ENCODE peak calls at places on chromosomes 1 and 21, in six cellular contexts. C is central memory CD4-positive, alpha-beta T cell; M is AG10803; K is activated CD4-positive, alpha-beta T cell treated with anti-CD3 and anti-CD28 coated beads, Interleukin-2, amount 50 U/mL, for 4 hours; N is GM04504; Z is DND-41. E is an unnamed sample.

GRCh38 chr1:246569248-246570238 is 3.3 kb downstream of the CNST start:
- DNase-seq in C (peak; percentile 65), M (peak; percentile 38), K (no peak), N (peak; percentile 27), Z (no peak), E (peak; percentile 18)

GRCh38 chr1:49026230-49026811 is 249.6 kb upstream of the BEND5 start:
- DNase-seq in C (no peak), M (no peak), K (no peak), N (peak; percentile 3), Z (no peak), E (no peak)

GRCh38 chr1:56215086-56215485 is 364.3 kb downstream of the PLPP3 start:
- DNase-seq in C (no peak), M (no peak), K (no peak), N (no peak), Z (no peak), E (no peak)

GRCh38 chr1:226062558-226063361 is at the start of gene H3-3A:
- DNase-seq in C (peak; percentile 97), M (peak; percentile 94), K (peak; percentile 98), N (peak; percentile 87), Z (peak; percentile 98), E (peak; percentile 97)

GRCh38 chr1:24152631-24153494 is 9.9 kb upstream of the IL22RA1 start:
- DNase-seq in C (no peak), M (no peak), K (no peak), N (no peak), Z (no peak), E (no peak)

GRCh38 chr1:160781129-160781808 is 14.7 kb upstream of the LY9 start:
- DNase-seq in C (no peak), M (no peak), K (no peak), N (no peak), Z (no peak), E (no peak)

GRCh38 chr1:200346744-200347143 is 63.1 kb downstream of the ZNF281 start:
- DNase-seq in C (no peak), M (peak; percentile 86), K (no peak), N (no peak), Z (no peak), E (no peak)

GRCh38 chr1:188895611-188896010 is 1582.1 kb downstream of the BRINP3 start:
- DNase-seq in C (no peak), M (no peak), K (no peak), N (no peak), Z (no peak), E (no peak)

GRCh38 chr1:36528361-36529349 is 45.9 kb upstream of the CSF3R start:
- DNase-seq in C (no peak), M (no peak), K (no peak), N (no peak), Z (no peak), E (no peak)

GRCh38 chr1:172928412-172928811 is 122.3 kb downstream of the TNFSF18 start:
- DNase-seq in C (no peak), M (peak; percentile 92), K (no peak), N (peak; percentile 80), Z (no peak), E (no peak)

GRCh38 chr1:115946116-115946515 is 30.2 kb upstream of the SLC22A15 start:
- DNase-seq in C (no peak), M (no peak), K (no peak), N (no peak), Z (no peak), E (no peak)

GRCh38 chr21:34796518-34797201 is 127.9 kb downstream of the CLIC6 start:
- DNase-seq in C (no peak), M (no peak), K (no peak), N (no peak), Z (no peak), E (no peak)

GRCh38 chr1:74467786-74468377 is 44.5 kb downstream of the LRRC53 start:
- DNase-seq in C (no peak), M (no peak), K (no peak), N (no peak), Z (no peak), E (no peak)

GRCh38 chr1:94092210-94092613 is 28.7 kb downstream of the ABCA4 start:
- DNase-seq in C (no peak), M (peak; percentile 36), K (no peak), N (no peak), Z (peak; percentile 93), E (no peak)

GRCh38 chr1:246631426-246631825 is 65.2 kb downstream of the CNST start:
- DNase-seq in C (no peak), M (peak; percentile 86), K (no peak), N (peak; percentile 28), Z (no peak), E (no peak)

GRCh38 chr1:14037101-14037807 is 337.3 kb downstream of the PRDM2 start:
- DNase-seq in C (no peak), M (no peak), K (no peak), N (no peak), Z (no peak), E (no peak)

GRCh38 chr1:174652496-174653280 is 204.9 kb downstream of the GPR52 start:
- DNase-seq in C (no peak), M (no peak), K (no peak), N (no peak), Z (no peak), E (no peak)

GRCh38 chr1:30885580-30886513 is 22.7 kb downstream of the SDC3 start:
- DNase-seq in C (no peak), M (no peak), K (no peak), N (no peak), Z (no peak), E (no peak)

GRCh38 chr1:231334079-231334666 is 3.5 kb downstream of the EXOC8 start:
- DNase-seq in C (no peak), M (no peak), K (no peak), N (no peak), Z (no peak), E (no peak)

GRCh38 chr1:201020647-201021332 is 2.7 kb downstream of the KIF21B start:
- DNase-seq in C (peak; percentile 25), M (no peak), K (peak; percentile 18), N (no peak), Z (peak; percentile 60), E (peak; percentile 21)

GRCh38 chr1:234611799-234612351 is 1.9 kb upstream of the IRF2BP2 start:
- DNase-seq in C (no peak), M (peak; percentile 54), K (no peak), N (no peak), Z (peak; percentile 30), E (no peak)

GRCh38 chr21:37563641-37564340 is 197.2 kb downstream of the DYRK1A start:
- DNase-seq in C (peak; percentile 93), M (peak; percentile 90), K (peak; percentile 84), N (peak; percentile 82), Z (peak; percentile 92), E (peak; percentile 89)

GRCh38 chr1:43172532-43172972 is 422 bp downstream of the CFAP57 start:
- DNase-seq in C (no peak), M (peak; percentile 84), K (peak; percentile 82), N (peak; percentile 72), Z (peak; percentile 88), E (peak; percentile 85)

GRCh38 chr1:206685256-206685748 is 597 bp downstream of the MAPKAPK2 start:
- DNase-seq in C (no peak), M (no peak), K (no peak), N (no peak), Z (peak; percentile 35), E (peak; percentile 37)